ENCODE peak calls at places on chromosomes 3 and 15, in seven cellular contexts. Z, W, R, E, X, S and K are unnamed samples.

GRCh38 chr3:152315623-152316022 is 46.9 kb downstream of the MBNL1 start:
- DNase-seq in Z (no peak), W (no peak), R (no peak), E (no peak), X (peak; percentile 93), S (no peak), K (peak; percentile 50)

GRCh38 chr15:77525411-77525811 is 104.7 kb downstream of the HMG20A start:
- DNase-seq in Z (no peak), W (peak; percentile 18), R (no peak), E (no peak), X (no peak), S (no peak), K (no peak)

GRCh38 chr15:51202783-51203182 is 108.1 kb upstream of the TNFAIP8L3 start:
- DNase-seq in Z (no peak), W (no peak), R (no peak), E (no peak), X (no peak), S (no peak), K (no peak)

GRCh38 chr3:113531826-113532697 is at the start of gene SIDT1:
- DNase-seq in Z (peak; percentile 59), W (no peak), R (no peak), E (peak; percentile 71), X (peak; percentile 21), S (no peak), K (no peak)

GRCh38 chr15:34644061-34644460 is 60.6 kb upstream of the GOLGA8B start:
- DNase-seq in Z (no peak), W (no peak), R (no peak), E (no peak), X (no peak), S (no peak), K (no peak)

GRCh38 chr3:173891272-173892100 is 493.9 kb downstream of the NLGN1 start:
- DNase-seq in Z (no peak), W (no peak), R (no peak), E (no peak), X (peak; percentile 17), S (no peak), K (no peak)

GRCh38 chr3:135622215-135622614 is 343.3 kb upstream of the PPP2R3A start:
- DNase-seq in Z (no peak), W (no peak), R (no peak), E (no peak), X (no peak), S (no peak), K (no peak)

GRCh38 chr15:88231909-88232308 is 24.6 kb downstream of the NTRK3 start:
- DNase-seq in Z (no peak), W (no peak), R (no peak), E (no peak), X (no peak), S (no peak), K (no peak)